ENCODE peak calls at places on chromosomes 5 and 9, in six cellular contexts. One of them, this sample, is unnamed.

GRCh38 chr5:34497031-34497808 is 158.9 kb upstream of the RAI14 start:
- DNase-seq in lung: no peak
- DNase-seq in H9: no peak
- DNase-seq in suprapubic skin: peak; percentile 77
- DNase-seq in endodermal cell: no peak
- DNase-seq in dorsolateral prefrontal cortex: no peak
- DNase-seq in this sample: peak; percentile 86

GRCh38 chr5:143033535-143034260 is 263.5 kb downstream of the ARHGAP26 start:
- DNase-seq in H9: no peak
- DNase-seq in endodermal cell: no peak
- DNase-seq in dorsolateral prefrontal cortex: no peak
- DNase-seq in suprapubic skin: no peak
- DNase-seq in lung: no peak
- DNase-seq in this sample: no peak

GRCh38 chr9:91207889-91208651 is 153.6 kb downstream of the AUH start:
- DNase-seq in lung: no peak
- DNase-seq in H9: no peak
- DNase-seq in endodermal cell: no peak
- DNase-seq in suprapubic skin: no peak
- DNase-seq in dorsolateral prefrontal cortex: no peak
- DNase-seq in this sample: no peak

GRCh38 chr9:126583134-126583760 is 30.5 kb upstream of the LMX1B start:
- DNase-seq in H9: no peak
- DNase-seq in lung: no peak
- DNase-seq in suprapubic skin: no peak
- DNase-seq in endodermal cell: peak; percentile 51
- DNase-seq in dorsolateral prefrontal cortex: no peak
- DNase-seq in this sample: no peak

GRCh38 chr5:116646611-116647289 is 72.1 kb upstream of the SEMA6A start:
- DNase-seq in suprapubic skin: no peak
- DNase-seq in H9: no peak
- DNase-seq in endodermal cell: no peak
- DNase-seq in dorsolateral prefrontal cortex: no peak
- DNase-seq in lung: no peak
- DNase-seq in this sample: no peak

GRCh38 chr5:22779499-22779898 is 73.6 kb downstream of the CDH12 start:
- DNase-seq in endodermal cell: no peak
- DNase-seq in suprapubic skin: no peak
- DNase-seq in dorsolateral prefrontal cortex: no peak
- DNase-seq in H9: no peak
- DNase-seq in lung: no peak
- DNase-seq in this sample: no peak

GRCh38 chr9:113705938-113706519 is 170.1 kb upstream of the ZNF618 start:
- DNase-seq in endodermal cell: peak; percentile 85
- DNase-seq in dorsolateral prefrontal cortex: no peak
- DNase-seq in suprapubic skin: no peak
- DNase-seq in lung: no peak
- DNase-seq in H9: peak; percentile 52
- DNase-seq in this sample: no peak

GRCh38 chr9:137286980-137287383 is 9.5 kb downstream of the TOR4A start:
- DNase-seq in dorsolateral prefrontal cortex: peak; percentile 57
- DNase-seq in suprapubic skin: peak; percentile 65
- DNase-seq in lung: no peak
- DNase-seq in endodermal cell: peak; percentile 91
- DNase-seq in H9: peak; percentile 82
- DNase-seq in this sample: no peak

GRCh38 chr9:115350548-115350947 is 232.6 kb upstream of the TNC start:
- DNase-seq in endodermal cell: no peak
- DNase-seq in H9: no peak
- DNase-seq in suprapubic skin: no peak
- DNase-seq in lung: no peak
- DNase-seq in dorsolateral prefrontal cortex: no peak
- DNase-seq in this sample: no peak

GRCh38 chr9:21085010-21085409 is 7.3 kb upstream of the IFNB1 start:
- DNase-seq in suprapubic skin: no peak
- DNase-seq in endodermal cell: no peak
- DNase-seq in dorsolateral prefrontal cortex: no peak
- DNase-seq in lung: no peak
- DNase-seq in H9: no peak
- DNase-seq in this sample: no peak

GRCh38 chr9:84652496-84653081 is 16.9 kb upstream of the NTRK2 start:
- DNase-seq in endodermal cell: no peak
- DNase-seq in H9: no peak
- DNase-seq in lung: no peak
- DNase-seq in dorsolateral prefrontal cortex: no peak
- DNase-seq in suprapubic skin: no peak
- DNase-seq in this sample: no peak

GRCh38 chr5:179794575-179794974 is 789 bp downstream of the LTC4S start:
- DNase-seq in endodermal cell: no peak
- DNase-seq in lung: no peak
- DNase-seq in suprapubic skin: peak; percentile 66
- DNase-seq in dorsolateral prefrontal cortex: no peak
- DNase-seq in H9: no peak
- DNase-seq in this sample: no peak

GRCh38 chr5:179795049-179795862 is 1.5 kb downstream of the LTC4S start:
- DNase-seq in H9: peak; percentile 84
- DNase-seq in dorsolateral prefrontal cortex: peak; percentile 48
- DNase-seq in suprapubic skin: peak; percentile 76
- DNase-seq in endodermal cell: peak; percentile 89
- DNase-seq in lung: peak; percentile 61
- DNase-seq in this sample: no peak

GRCh38 chr5:179796877-179797608 is 3.3 kb downstream of the LTC4S start:
- DNase-seq in dorsolateral prefrontal cortex: no peak
- DNase-seq in lung: no peak
- DNase-seq in endodermal cell: peak; percentile 34
- DNase-seq in H9: no peak
- DNase-seq in suprapubic skin: no peak
- DNase-seq in this sample: no peak

GRCh38 chr5:179797741-179798140 is 4.0 kb downstream of the LTC4S start:
- DNase-seq in dorsolateral prefrontal cortex: no peak
- DNase-seq in H9: no peak
- DNase-seq in endodermal cell: peak; percentile 31
- DNase-seq in lung: no peak
- DNase-seq in suprapubic skin: no peak
- DNase-seq in this sample: peak; percentile 17

GRCh38 chr5:179795863-179796833 is 2.4 kb downstream of the LTC4S start:
- DNase-seq in suprapubic skin: peak; percentile 88
- DNase-seq in dorsolateral prefrontal cortex: peak; percentile 82
- DNase-seq in H9: peak; percentile 79
- DNase-seq in lung: peak; percentile 78
- DNase-seq in endodermal cell: peak; percentile 94
- DNase-seq in this sample: peak; percentile 88
- TF ChIP-seq CTCF in suprapubic skin: peak; percentile 97
- TF ChIP-seq CTCF in dorsolateral prefrontal cortex: peak; percentile 89
- TF ChIP-seq CTCF in H9: peak; percentile 73
- TF ChIP-seq CTCF in lung: peak; percentile 76
- TF ChIP-seq CTCF in endodermal cell: peak; percentile 81
- TF ChIP-seq CTCF in this sample: peak; percentile 80

DNA sequence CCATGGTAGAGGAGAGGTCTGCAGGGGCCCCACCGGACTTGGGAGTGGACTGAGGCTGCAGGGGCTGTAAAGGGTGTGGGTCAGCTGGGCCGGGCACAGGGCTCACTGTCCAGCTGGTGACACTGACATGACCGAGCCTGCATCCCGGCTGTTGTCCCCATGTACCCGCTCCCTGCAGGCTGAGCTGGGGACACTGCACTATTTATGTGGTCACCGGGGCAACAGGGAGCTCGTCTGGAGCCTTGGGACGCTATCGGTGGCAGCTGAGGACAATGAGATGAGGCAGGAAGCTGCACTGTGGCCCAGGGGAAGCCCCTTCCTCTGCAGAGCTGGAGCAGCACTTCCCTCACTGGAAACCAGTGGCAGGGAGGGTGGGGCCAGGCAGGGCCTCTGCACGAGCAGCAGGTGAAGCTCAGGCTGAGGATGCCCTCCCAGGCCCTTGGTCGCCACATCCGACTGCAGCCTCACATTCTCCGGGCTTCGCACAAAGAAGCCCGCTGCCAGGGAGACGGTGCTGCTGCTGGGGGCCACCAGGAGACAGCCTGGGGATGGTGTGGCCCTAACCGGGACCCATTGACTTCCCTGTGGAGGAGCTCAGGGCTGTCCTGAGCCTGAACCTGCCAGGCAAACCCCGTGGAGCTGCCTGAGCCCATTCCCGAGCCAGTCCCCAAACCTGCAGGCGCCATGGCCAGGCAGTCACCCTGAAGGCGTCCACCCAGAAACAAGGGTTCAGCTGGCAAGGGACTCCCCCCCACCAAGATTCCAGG is 26.4 kb downstream of the ZDHHC11B start:
- DNase-seq in dorsolateral prefrontal cortex: peak; percentile 49
- DNase-seq in lung: peak; percentile 64
- DNase-seq in suprapubic skin: peak; percentile 87
- DNase-seq in H9: peak; percentile 60
- DNase-seq in endodermal cell: peak; percentile 67
- DNase-seq in this sample: peak; percentile 93
- H3K27ac ChIP-seq in dorsolateral prefrontal cortex: peak overlapping the region; percentile 2
- H3K27ac ChIP-seq in lung: peak overlapping the region; percentile 41
- H3K27ac ChIP-seq in suprapubic skin: peak overlapping the region; percentile 40
- H3K27ac ChIP-seq in H9: no peak overlapping the region
- H3K27ac ChIP-seq in endodermal cell: peak overlapping the region; percentile 81
- H3K27ac ChIP-seq in this sample: peak overlapping the region; percentile 90

DNA sequence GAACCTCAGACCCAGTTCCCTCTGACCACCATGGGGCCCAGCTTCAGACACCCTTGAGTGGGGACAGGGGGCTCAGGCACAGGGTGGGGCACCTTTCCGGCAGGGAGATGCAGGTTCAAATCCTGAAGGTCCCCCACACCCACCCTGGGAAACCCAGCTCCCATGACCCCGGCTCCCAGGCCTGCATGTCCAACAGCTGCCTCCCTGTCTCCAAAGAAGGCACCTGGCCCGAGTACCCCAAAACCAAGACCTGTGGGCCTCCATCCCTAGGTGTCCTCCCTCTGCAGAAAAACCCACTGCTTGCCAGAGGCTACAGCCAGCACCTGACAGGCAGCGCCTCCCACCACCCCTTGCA is 38.5 kb downstream of the VAV2 start:
- DNase-seq in suprapubic skin: no peak
- DNase-seq in endodermal cell: no peak
- DNase-seq in dorsolateral prefrontal cortex: no peak
- DNase-seq in H9: no peak
- DNase-seq in lung: no peak
- DNase-seq in this sample: no peak
- TF ChIP-seq CTCF in suprapubic skin: no peak
- TF ChIP-seq CTCF in endodermal cell: no peak
- TF ChIP-seq CTCF in dorsolateral prefrontal cortex: no peak
- TF ChIP-seq CTCF in H9: no peak
- TF ChIP-seq CTCF in lung: no peak
- TF ChIP-seq CTCF in this sample: no peak

GRCh38 chr5:110354896-110355295 is 371.6 kb downstream of the TMEM232 start:
- DNase-seq in suprapubic skin: no peak
- DNase-seq in endodermal cell: no peak
- DNase-seq in H9: no peak
- DNase-seq in lung: no peak
- DNase-seq in dorsolateral prefrontal cortex: peak; percentile 47
- DNase-seq in this sample: no peak
- H3K27ac ChIP-seq in suprapubic skin: no peak overlapping the region
- H3K27ac ChIP-seq in endodermal cell: no peak overlapping the region
- H3K27ac ChIP-seq in H9: no peak overlapping the region
- H3K27ac ChIP-seq in lung: no peak overlapping the region
- H3K27ac ChIP-seq in dorsolateral prefrontal cortex: peak overlapping the region; percentile 74
- H3K27ac ChIP-seq in this sample: no peak overlapping the region

DNA sequence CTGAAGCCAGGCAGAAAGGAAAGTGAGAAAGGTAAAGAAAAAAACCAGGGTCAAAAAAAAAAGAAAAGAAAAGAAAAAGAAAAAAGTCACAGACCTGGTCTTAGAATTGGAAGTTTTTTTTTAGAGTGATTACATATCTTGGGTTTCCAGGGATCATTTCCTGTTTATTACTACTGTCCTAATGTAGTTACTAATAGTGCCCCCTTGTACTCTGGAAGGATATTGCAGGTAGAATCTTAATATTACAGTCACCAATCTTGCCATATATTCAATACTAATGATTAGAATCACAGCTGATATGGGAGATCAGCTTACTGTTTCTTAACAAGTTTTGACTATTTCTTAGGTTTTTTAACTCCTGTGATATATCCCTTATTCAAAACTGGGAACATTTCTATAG is 543.2 kb upstream of the CDH6 start:
- DNase-seq in lung: no peak
- DNase-seq in endodermal cell: no peak
- DNase-seq in suprapubic skin: no peak
- DNase-seq in H9: no peak
- DNase-seq in dorsolateral prefrontal cortex: no peak
- DNase-seq in this sample: no peak
- TF ChIP-seq CTCF in lung: no peak
- TF ChIP-seq CTCF in endodermal cell: peak; percentile 66
- TF ChIP-seq CTCF in suprapubic skin: no peak
- TF ChIP-seq CTCF in H9: peak; percentile 53
- TF ChIP-seq CTCF in dorsolateral prefrontal cortex: no peak
- TF ChIP-seq CTCF in this sample: no peak

GRCh38 chr5:148952097-148952828 is 110.6 kb downstream of the SH3TC2 start:
- DNase-seq in lung: no peak
- DNase-seq in dorsolateral prefrontal cortex: no peak
- DNase-seq in endodermal cell: no peak
- DNase-seq in suprapubic skin: no peak
- DNase-seq in H9: no peak
- DNase-seq in this sample: no peak

GRCh38 chr5:148961261-148962199 is 101.3 kb downstream of the SH3TC2 start:
- DNase-seq in dorsolateral prefrontal cortex: no peak
- DNase-seq in lung: no peak
- DNase-seq in suprapubic skin: no peak
- DNase-seq in H9: no peak
- DNase-seq in endodermal cell: no peak
- DNase-seq in this sample: no peak

GRCh38 chr5:148960070-148960769 is 102.6 kb downstream of the SH3TC2 start:
- DNase-seq in H9: no peak
- DNase-seq in suprapubic skin: no peak
- DNase-seq in lung: no peak
- DNase-seq in endodermal cell: no peak
- DNase-seq in dorsolateral prefrontal cortex: no peak
- DNase-seq in this sample: no peak

GRCh38 chr5:148957591-148958202 is 105.2 kb downstream of the SH3TC2 start:
- DNase-seq in endodermal cell: peak; percentile 88
- DNase-seq in lung: no peak
- DNase-seq in H9: peak; percentile 56
- DNase-seq in dorsolateral prefrontal cortex: no peak
- DNase-seq in suprapubic skin: no peak
- DNase-seq in this sample: no peak

GRCh38 chr5:148956632-148957385 is 106.1 kb downstream of the SH3TC2 start:
- DNase-seq in suprapubic skin: no peak
- DNase-seq in lung: peak; percentile 65
- DNase-seq in dorsolateral prefrontal cortex: no peak
- DNase-seq in endodermal cell: peak; percentile 91
- DNase-seq in H9: peak; percentile 84
- DNase-seq in this sample: no peak
- H3K27ac ChIP-seq in suprapubic skin: peak overlapping the region; percentile 48
- H3K27ac ChIP-seq in lung: no peak overlapping the region
- H3K27ac ChIP-seq in dorsolateral prefrontal cortex: no peak overlapping the region
- H3K27ac ChIP-seq in endodermal cell: no peak overlapping the region
- H3K27ac ChIP-seq in H9: no peak overlapping the region
- H3K27ac ChIP-seq in this sample: no peak overlapping the region